ENCODE peak calls at places on chromosomes 12 and 14, in six cellular contexts. L is psoas muscle; G is naive thymus-derived CD4-positive, alpha-beta T cell; K is uterus; B is GM23338; I is hepatocyte. Z is an unnamed sample.

GRCh38 chr12:26937443-26937862 is 328 bp downstream of the INTS13 start:
- DNase-seq in L (no peak), G (no peak), K (no peak), B (no peak), I (no peak), Z (no peak)

GRCh38 chr12:122368361-122369073 is 54.0 kb downstream of the CLIP1 start:
- DNase-seq in L (no peak), G (no peak), K (no peak), B (no peak), I (peak; percentile 68), Z (peak; percentile 29)

GRCh38 chr12:84730561-84731162 is 181.9 kb downstream of the SLC6A15 start:
- DNase-seq in L (no peak), G (no peak), K (no peak), B (peak; percentile 52), I (no peak), Z (no peak)

GRCh38 chr14:94316692-94317091 is 6.4 kb downstream of the SERPINA6 start:
- DNase-seq in L (no peak), G (no peak), K (no peak), B (no peak), I (no peak), Z (no peak)

GRCh38 chr14:34450542-34450915 is 11.5 kb downstream of the SPTSSA start:
- DNase-seq in L (no peak), G (no peak), K (no peak), B (no peak), I (no peak), Z (no peak)

GRCh38 chr12:105740970-105741725 is 397.6 kb downstream of the NUAK1 start:
- DNase-seq in L (peak; percentile 55), G (no peak), K (peak; percentile 44), B (no peak), I (peak; percentile 11), Z (no peak)

GRCh38 chr14:35365130-35366047 is 39.2 kb downstream of the NFKBIA start:
- DNase-seq in L (peak; percentile 82), G (no peak), K (peak; percentile 69), B (no peak), I (peak; percentile 88), Z (no peak)

GRCh38 chr14:55845963-55846851 is 266.2 kb downstream of the KTN1 start:
- DNase-seq in L (no peak), G (no peak), K (no peak), B (no peak), I (no peak), Z (no peak)

GRCh38 chr12:87439990-87440827 is 589.0 kb downstream of the C12orf50 start:
- DNase-seq in L (no peak), G (no peak), K (no peak), B (no peak), I (peak; percentile 65), Z (peak; percentile 20)

GRCh38 chr14:76152333-76152681 is 585 bp downstream of the GPATCH2L start:
- DNase-seq in L (peak; percentile 75), G (peak; percentile 67), K (peak; percentile 42), B (peak; percentile 76), I (peak; percentile 88), Z (peak; percentile 78)

GRCh38 chr14:52011557-52011956 is 22.2 kb downstream of the RTRAF start:
- DNase-seq in L (no peak), G (no peak), K (no peak), B (no peak), I (no peak), Z (no peak)

GRCh38 chr12:108316153-108316892 is 22.8 kb downstream of the CMKLR1 start:
- DNase-seq in L (no peak), G (no peak), K (no peak), B (peak; percentile 76), I (no peak), Z (no peak)

GRCh38 chr12:47066278-47067048 is 13.0 kb upstream of the PCED1B start:
- DNase-seq in L (no peak), G (no peak), K (no peak), B (no peak), I (no peak), Z (no peak)

GRCh38 chr14:81589381-81590065 is 55.9 kb upstream of the SEL1L start:
- DNase-seq in L (no peak), G (no peak), K (no peak), B (no peak), I (no peak), Z (no peak)

GRCh38 chr14:73262427-73263183 is 25.3 kb downstream of the PAPLN start:
- DNase-seq in L (no peak), G (no peak), K (no peak), B (no peak), I (no peak), Z (no peak)

GRCh38 chr14:24924544-24924943 is 125.4 kb downstream of the STXBP6 start:
- DNase-seq in L (no peak), G (no peak), K (no peak), B (no peak), I (no peak), Z (no peak)

GRCh38 chr12:20206410-20206809 is 161.9 kb upstream of the PDE3A start:
- DNase-seq in L (no peak), G (no peak), K (no peak), B (no peak), I (no peak), Z (no peak)

GRCh38 chr14:72961579-72962335 is 35.5 kb downstream of the DCAF4 start:
- DNase-seq in L (no peak), G (no peak), K (no peak), B (no peak), I (no peak), Z (peak; percentile 50)

GRCh38 chr14:29654910-29655590 is 272.6 kb downstream of the PRKD1 start:
- DNase-seq in L (no peak), G (no peak), K (no peak), B (no peak), I (no peak), Z (peak; percentile 13)

GRCh38 chr12:53219116-53219955 is 12.3 kb upstream of the ITGB7 start:
- DNase-seq in L (peak; percentile 55), G (no peak), K (no peak), B (no peak), I (peak; percentile 54), Z (peak; percentile 33)

GRCh38 chr12:53219956-53220856 is 11.8 kb downstream of the RARG start:
- DNase-seq in L (peak; percentile 65), G (peak; percentile 83), K (no peak), B (peak; percentile 80), I (peak; percentile 87), Z (peak; percentile 42)

GRCh38 chr12:53221203-53222076 is 10.6 kb downstream of the RARG start:
- DNase-seq in L (peak; percentile 81), G (no peak), K (peak; percentile 82), B (peak; percentile 86), I (peak; percentile 93), Z (peak; percentile 58)

GRCh38 chr12:53222170-53223005 is 9.6 kb downstream of the RARG start:
- DNase-seq in L (no peak), G (no peak), K (no peak), B (peak; percentile 32), I (no peak), Z (no peak)

DNA sequence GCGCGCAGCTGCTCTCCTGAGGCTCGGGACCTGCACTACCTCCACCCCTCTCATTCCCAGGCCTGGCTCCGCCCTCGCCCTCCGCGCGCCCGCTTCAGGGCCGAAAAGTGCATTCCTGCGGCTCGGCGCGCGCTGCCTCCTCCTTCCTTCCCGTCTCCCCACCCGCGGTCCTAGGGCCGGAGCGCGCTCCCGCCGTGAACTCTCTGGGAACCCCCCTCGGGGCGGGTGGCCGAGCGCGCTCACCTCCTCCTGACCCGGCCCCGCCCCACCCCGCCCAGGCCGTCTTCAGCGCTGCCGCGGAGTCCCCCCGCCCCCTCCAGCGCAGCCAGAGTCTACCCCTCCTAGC is 11.2 kb downstream of the RARG start:
- DNase-seq in L (peak; percentile 91), G (peak; percentile 56), K (peak; percentile 90), B (peak; percentile 95), I (peak; percentile 96), Z (peak; percentile 90)
- H3K4me1 ChIP-seq in L (peaks cover 35% of the 10 kb centered on the region), G (peaks cover 63% of the 10 kb centered on the region), K (peaks cover 41% of the 10 kb centered on the region), B (peaks cover 63% of the 10 kb centered on the region), I (peaks cover 66% of the 10 kb centered on the region), Z (peaks cover 23% of the 10 kb centered on the region)

GRCh38 chr12:79919762-79920161 is 15.1 kb downstream of the PPP1R12A start:
- DNase-seq in L (no peak), G (no peak), K (no peak), B (no peak), I (no peak), Z (no peak)
- H3K4me1 ChIP-seq in L (peaks cover 30% of the 10 kb centered on the region), G (peaks cover 5% of the 10 kb centered on the region), K (no peaks in the 10 kb centered on the region), B (peaks cover 8% of the 10 kb centered on the region), I (peaks cover 8% of the 10 kb centered on the region), Z (no peaks in the 10 kb centered on the region)

DNA sequence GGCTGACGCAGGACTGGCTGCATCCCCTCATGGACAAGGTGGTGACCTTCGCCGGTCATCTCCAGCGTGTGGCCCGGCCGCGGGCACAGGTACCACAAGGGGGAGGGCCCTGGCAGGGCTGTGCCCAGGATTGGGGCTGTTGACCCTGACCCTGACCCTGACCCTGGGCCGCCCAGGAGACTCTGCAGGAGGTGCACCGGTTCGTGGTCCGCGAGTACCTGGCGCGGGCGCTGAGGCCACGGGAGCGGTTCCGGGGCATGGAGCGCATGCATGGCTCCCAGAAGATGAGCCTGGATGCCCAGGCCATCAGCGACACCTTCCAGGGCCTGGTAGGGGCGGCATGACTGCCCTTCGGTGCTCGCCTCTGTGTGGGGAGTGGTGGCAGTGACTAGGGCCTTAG is 12.9 kb downstream of the EXOC3L4 start:
- DNase-seq in L (no peak), G (no peak), K (no peak), B (no peak), I (no peak), Z (no peak)
- H3K4me1 ChIP-seq in L (peaks cover 48% of the 10 kb centered on the region), G (no peaks in the 10 kb centered on the region), K (peaks cover 15% of the 10 kb centered on the region), B (peaks cover 24% of the 10 kb centered on the region), I (peaks cover 24% of the 10 kb centered on the region), Z (peaks cover 51% of the 10 kb centered on the region)

GRCh38 chr14:89307409-89307808 is 109.6 kb downstream of the FOXN3 start:
- DNase-seq in L (no peak), G (no peak), K (no peak), B (no peak), I (no peak), Z (no peak)

GRCh38 chr14:89302396-89302950 is 114.6 kb downstream of the FOXN3 start:
- DNase-seq in L (no peak), G (no peak), K (no peak), B (no peak), I (no peak), Z (no peak)

GRCh38 chr14:89304972-89305703 is 111.9 kb downstream of the FOXN3 start:
- DNase-seq in L (peak; percentile 44), G (peak; percentile 9), K (peak; percentile 39), B (no peak), I (peak; percentile 37), Z (peak; percentile 13)

GRCh38 chr14:89299587-89299986 is 117.4 kb downstream of the FOXN3 start:
- DNase-seq in L (no peak), G (no peak), K (no peak), B (no peak), I (no peak), Z (no peak)

GRCh38 chr14:89303452-89304435 is 113.3 kb downstream of the FOXN3 start:
- DNase-seq in L (peak; percentile 29), G (peak; percentile 46), K (peak; percentile 65), B (no peak), I (peak; percentile 80), Z (peak; percentile 65)
- H3K4me1 ChIP-seq in L (peaks cover 54% of the 10 kb centered on the region), G (peaks cover 20% of the 10 kb centered on the region), K (peaks cover 11% of the 10 kb centered on the region), B (peaks cover 63% of the 10 kb centered on the region), I (peaks cover 32% of the 10 kb centered on the region), Z (peaks cover 21% of the 10 kb centered on the region)

GRCh38 chr12:67457136-67457535 is 188.0 kb downstream of the CAND1 start:
- DNase-seq in L (no peak), G (no peak), K (no peak), B (no peak), I (no peak), Z (no peak)
- H3K4me1 ChIP-seq in L (peaks cover 28% of the 10 kb centered on the region), G (peaks cover 2% of the 10 kb centered on the region), K (no peaks in the 10 kb centered on the region), B (no peaks in the 10 kb centered on the region), I (no peaks in the 10 kb centered on the region), Z (peaks cover 22% of the 10 kb centered on the region)